ENCODE peak calls at places on chromosome 14, in ten cellular contexts. One of them, this sample, is unnamed. For H3K4me1, the result is how much of the 10 kb centered on the place peaks cover.

GRCh38 chr14:100432652-100433427 is 109.7 kb downstream of the SLC25A47 start:
- DNase-seq in keratinocyte: no peak
- DNase-seq in HCT116: no peak
- DNase-seq in BE2C: no peak
- DNase-seq in sigmoid colon: no peak
- DNase-seq in lower lobe of right lung: no peak
- DNase-seq in endothelial cell of umbilical vein: no peak
- DNase-seq in cardiac muscle cell: no peak
- DNase-seq in mucosa of descending colon: no peak
- DNase-seq in transverse colon: no peak
- DNase-seq in this sample: no peak

GRCh38 chr14:105023144-105023543 is 2.3 kb upstream of the CDCA4 start:
- DNase-seq in keratinocyte: no peak
- DNase-seq in HCT116: no peak
- DNase-seq in BE2C: no peak
- DNase-seq in sigmoid colon: no peak
- DNase-seq in lower lobe of right lung: no peak
- DNase-seq in endothelial cell of umbilical vein: peak
- DNase-seq in cardiac muscle cell: no peak
- DNase-seq in mucosa of descending colon: no peak
- DNase-seq in transverse colon: no peak
- DNase-seq in this sample: no peak

GRCh38 chr14:102078840-102079699 is 7.8 kb downstream of the HSP90AA1 start:
- DNase-seq in keratinocyte: no peak
- DNase-seq in HCT116: no peak
- DNase-seq in BE2C: no peak
- DNase-seq in sigmoid colon: no peak
- DNase-seq in lower lobe of right lung: no peak
- DNase-seq in endothelial cell of umbilical vein: no peak
- DNase-seq in cardiac muscle cell: no peak
- DNase-seq in mucosa of descending colon: peak
- DNase-seq in transverse colon: no peak
- DNase-seq in this sample: no peak

GRCh38 chr14:105292810-105293711 is 7.7 kb downstream of the BRF1 start:
- DNase-seq in keratinocyte: no peak
- DNase-seq in HCT116: no peak
- DNase-seq in BE2C: peak
- DNase-seq in sigmoid colon: no peak
- DNase-seq in lower lobe of right lung: no peak
- DNase-seq in endothelial cell of umbilical vein: peak
- DNase-seq in cardiac muscle cell: no peak
- DNase-seq in mucosa of descending colon: no peak
- DNase-seq in transverse colon: no peak
- DNase-seq in this sample: no peak

GRCh38 chr14:105458010-105458409 is 16.6 kb upstream of the CRIP2 start:
- DNase-seq in keratinocyte: no peak
- DNase-seq in HCT116: no peak
- DNase-seq in BE2C: no peak
- DNase-seq in sigmoid colon: no peak
- DNase-seq in lower lobe of right lung: no peak
- DNase-seq in endothelial cell of umbilical vein: no peak
- DNase-seq in cardiac muscle cell: no peak
- DNase-seq in mucosa of descending colon: no peak
- DNase-seq in transverse colon: no peak
- DNase-seq in this sample: no peak

GRCh38 chr14:74567646-74568379 is 44.2 kb downstream of the LTBP2 start:
- DNase-seq in keratinocyte: no peak
- DNase-seq in HCT116: no peak
- DNase-seq in BE2C: no peak
- DNase-seq in sigmoid colon: no peak
- DNase-seq in lower lobe of right lung: no peak
- DNase-seq in endothelial cell of umbilical vein: no peak
- DNase-seq in cardiac muscle cell: no peak
- DNase-seq in mucosa of descending colon: no peak
- DNase-seq in transverse colon: no peak
- DNase-seq in this sample: no peak

GRCh38 chr14:99972748-99973466 is 92.3 kb upstream of the EVL start:
- DNase-seq in keratinocyte: no peak
- DNase-seq in HCT116: no peak
- DNase-seq in BE2C: no peak
- DNase-seq in sigmoid colon: no peak
- DNase-seq in lower lobe of right lung: no peak
- DNase-seq in endothelial cell of umbilical vein: peak
- DNase-seq in cardiac muscle cell: peak
- DNase-seq in mucosa of descending colon: no peak
- DNase-seq in transverse colon: no peak
- DNase-seq in this sample: peak

GRCh38 chr14:91835920-91836843 is 31.2 kb downstream of the TC2N start:
- DNase-seq in keratinocyte: peak
- DNase-seq in HCT116: peak
- DNase-seq in BE2C: peak
- DNase-seq in sigmoid colon: peak
- DNase-seq in lower lobe of right lung: peak
- DNase-seq in endothelial cell of umbilical vein: no peak
- DNase-seq in cardiac muscle cell: peak
- DNase-seq in mucosa of descending colon: peak
- DNase-seq in transverse colon: peak
- DNase-seq in this sample: no peak

DNA sequence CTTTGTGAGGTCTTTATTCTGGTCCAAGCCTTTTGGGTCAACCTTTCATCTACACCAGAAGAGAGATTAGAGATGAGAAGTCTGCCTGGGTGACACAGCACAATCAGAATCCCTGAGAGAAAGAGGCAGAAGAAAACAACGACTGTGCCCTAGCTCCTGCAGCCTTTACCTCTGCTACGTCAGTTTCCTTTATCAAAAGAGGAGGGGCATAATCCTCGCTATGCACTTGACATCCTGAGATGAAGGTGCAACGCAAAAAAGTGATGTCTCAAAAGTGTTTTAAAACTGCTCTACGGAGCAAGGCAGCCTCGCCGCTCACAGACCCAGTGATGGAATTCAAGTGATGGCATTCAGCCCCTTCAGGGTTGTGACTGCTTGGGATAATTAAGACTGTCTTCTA is 21.7 kb downstream of the ZDHHC22 start:
- DNase-seq in keratinocyte: no peak
- DNase-seq in HCT116: no peak
- DNase-seq in BE2C: no peak
- DNase-seq in sigmoid colon: no peak
- DNase-seq in lower lobe of right lung: no peak
- DNase-seq in endothelial cell of umbilical vein: no peak
- DNase-seq in cardiac muscle cell: no peak
- DNase-seq in mucosa of descending colon: no peak
- DNase-seq in transverse colon: no peak
- DNase-seq in this sample: no peak
- H3K4me1 ChIP-seq in keratinocyte: under half
- H3K4me1 ChIP-seq in HCT116: under half
- H3K4me1 ChIP-seq in BE2C: under half
- H3K4me1 ChIP-seq in sigmoid colon: under half
- H3K4me1 ChIP-seq in lower lobe of right lung: under half
- H3K4me1 ChIP-seq in endothelial cell of umbilical vein: under half
- H3K4me1 ChIP-seq in cardiac muscle cell: under half
- H3K4me1 ChIP-seq in mucosa of descending colon: under half
- H3K4me1 ChIP-seq in transverse colon: under half
- H3K4me1 ChIP-seq in this sample: under half

GRCh38 chr14:20583908-20584307 is 3.9 kb downstream of the RNASE11 start:
- DNase-seq in keratinocyte: no peak
- DNase-seq in HCT116: no peak
- DNase-seq in BE2C: no peak
- DNase-seq in sigmoid colon: no peak
- DNase-seq in lower lobe of right lung: no peak
- DNase-seq in endothelial cell of umbilical vein: no peak
- DNase-seq in cardiac muscle cell: no peak
- DNase-seq in mucosa of descending colon: no peak
- DNase-seq in transverse colon: no peak
- DNase-seq in this sample: no peak

GRCh38 chr14:20580242-20580641 is 7.6 kb downstream of the RNASE11 start:
- DNase-seq in keratinocyte: no peak
- DNase-seq in HCT116: no peak
- DNase-seq in BE2C: no peak
- DNase-seq in sigmoid colon: no peak
- DNase-seq in lower lobe of right lung: no peak
- DNase-seq in endothelial cell of umbilical vein: no peak
- DNase-seq in cardiac muscle cell: no peak
- DNase-seq in mucosa of descending colon: no peak
- DNase-seq in transverse colon: no peak
- DNase-seq in this sample: no peak

GRCh38 chr14:20578784-20579502 is 8.9 kb downstream of the RNASE11 start:
- DNase-seq in keratinocyte: no peak
- DNase-seq in HCT116: no peak
- DNase-seq in BE2C: no peak
- DNase-seq in sigmoid colon: no peak
- DNase-seq in lower lobe of right lung: no peak
- DNase-seq in endothelial cell of umbilical vein: no peak
- DNase-seq in cardiac muscle cell: no peak
- DNase-seq in mucosa of descending colon: no peak
- DNase-seq in transverse colon: no peak
- DNase-seq in this sample: no peak

GRCh38 chr14:20583142-20583541 is 4.7 kb downstream of the RNASE11 start:
- DNase-seq in keratinocyte: no peak
- DNase-seq in HCT116: no peak
- DNase-seq in BE2C: no peak
- DNase-seq in sigmoid colon: no peak
- DNase-seq in lower lobe of right lung: no peak
- DNase-seq in endothelial cell of umbilical vein: no peak
- DNase-seq in cardiac muscle cell: no peak
- DNase-seq in mucosa of descending colon: no peak
- DNase-seq in transverse colon: no peak
- DNase-seq in this sample: no peak

GRCh38 chr14:20578325-20578724 is 9.5 kb downstream of the RNASE11 start:
- DNase-seq in keratinocyte: no peak
- DNase-seq in HCT116: no peak
- DNase-seq in BE2C: no peak
- DNase-seq in sigmoid colon: no peak
- DNase-seq in lower lobe of right lung: no peak
- DNase-seq in endothelial cell of umbilical vein: no peak
- DNase-seq in cardiac muscle cell: no peak
- DNase-seq in mucosa of descending colon: no peak
- DNase-seq in transverse colon: no peak
- DNase-seq in this sample: no peak
- TF ChIP-seq CTCF in keratinocyte: no peak
- TF ChIP-seq CTCF in HCT116: no peak
- TF ChIP-seq CTCF in BE2C: no peak
- TF ChIP-seq CTCF in sigmoid colon: no peak
- TF ChIP-seq CTCF in lower lobe of right lung: no peak
- TF ChIP-seq CTCF in endothelial cell of umbilical vein: no peak
- TF ChIP-seq CTCF in cardiac muscle cell: no peak
- TF ChIP-seq CTCF in mucosa of descending colon: no peak
- TF ChIP-seq CTCF in transverse colon: no peak
- TF ChIP-seq CTCF in this sample: no peak

DNA sequence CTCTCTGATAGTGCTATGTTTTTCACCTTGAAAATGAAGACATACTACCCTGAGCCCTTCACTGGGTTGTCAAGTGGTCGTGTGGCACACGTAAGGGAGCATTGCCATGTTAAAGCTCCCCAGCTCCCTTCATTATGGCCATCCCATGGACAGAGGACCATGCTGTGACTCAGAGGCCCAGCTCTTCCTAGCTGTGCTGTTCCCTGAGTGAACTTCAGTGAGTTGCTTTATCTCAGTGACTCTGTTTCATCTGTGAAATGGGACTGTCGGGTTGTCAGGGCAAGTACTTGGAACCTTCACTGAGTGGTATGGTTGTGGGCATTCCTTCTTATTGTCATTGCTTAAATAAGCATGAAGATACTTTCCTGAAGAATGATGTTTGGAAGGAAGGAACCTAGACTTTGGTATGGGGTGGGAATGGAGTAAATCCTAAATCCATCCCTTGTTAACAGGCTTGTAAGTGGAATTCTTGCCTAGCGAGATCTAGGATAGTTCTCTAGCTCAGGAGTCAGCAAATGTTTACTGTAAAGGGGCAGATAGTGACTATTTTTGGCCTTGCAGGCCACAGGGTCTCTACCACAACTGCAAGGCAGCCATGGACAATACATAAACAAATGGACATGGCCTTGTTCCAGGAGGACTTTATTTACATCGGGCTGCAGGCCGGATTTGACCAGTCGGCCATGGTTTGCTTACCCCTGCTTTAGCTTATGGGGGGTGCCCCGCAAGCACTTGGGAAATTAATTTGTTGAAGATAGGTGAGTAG is 283.5 kb downstream of the ZFP36L1 start:
- DNase-seq in keratinocyte: no peak
- DNase-seq in HCT116: no peak
- DNase-seq in BE2C: no peak
- DNase-seq in sigmoid colon: no peak
- DNase-seq in lower lobe of right lung: no peak
- DNase-seq in endothelial cell of umbilical vein: no peak
- DNase-seq in cardiac muscle cell: no peak
- DNase-seq in mucosa of descending colon: no peak
- DNase-seq in transverse colon: no peak
- DNase-seq in this sample: no peak
- H3K4me1 ChIP-seq in keratinocyte: half or more
- H3K4me1 ChIP-seq in HCT116: under half
- H3K4me1 ChIP-seq in BE2C: under half
- H3K4me1 ChIP-seq in sigmoid colon: half or more
- H3K4me1 ChIP-seq in lower lobe of right lung: half or more
- H3K4me1 ChIP-seq in endothelial cell of umbilical vein: under half
- H3K4me1 ChIP-seq in cardiac muscle cell: under half
- H3K4me1 ChIP-seq in mucosa of descending colon: under half
- H3K4me1 ChIP-seq in transverse colon: half or more
- H3K4me1 ChIP-seq in this sample: under half

GRCh38 chr14:32472081-32472480 is 143.0 kb downstream of the AKAP6 start:
- DNase-seq in keratinocyte: no peak
- DNase-seq in HCT116: no peak
- DNase-seq in BE2C: no peak
- DNase-seq in sigmoid colon: no peak
- DNase-seq in lower lobe of right lung: no peak
- DNase-seq in endothelial cell of umbilical vein: no peak
- DNase-seq in cardiac muscle cell: no peak
- DNase-seq in mucosa of descending colon: peak
- DNase-seq in transverse colon: no peak
- DNase-seq in this sample: no peak

GRCh38 chr14:32468955-32469354 is 139.9 kb downstream of the AKAP6 start:
- DNase-seq in keratinocyte: no peak
- DNase-seq in HCT116: no peak
- DNase-seq in BE2C: no peak
- DNase-seq in sigmoid colon: no peak
- DNase-seq in lower lobe of right lung: no peak
- DNase-seq in endothelial cell of umbilical vein: peak
- DNase-seq in cardiac muscle cell: peak
- DNase-seq in mucosa of descending colon: no peak
- DNase-seq in transverse colon: no peak
- DNase-seq in this sample: peak

GRCh38 chr14:32471183-32471582 is 142.1 kb downstream of the AKAP6 start:
- DNase-seq in keratinocyte: no peak
- DNase-seq in HCT116: no peak
- DNase-seq in BE2C: no peak
- DNase-seq in sigmoid colon: no peak
- DNase-seq in lower lobe of right lung: no peak
- DNase-seq in endothelial cell of umbilical vein: no peak
- DNase-seq in cardiac muscle cell: no peak
- DNase-seq in mucosa of descending colon: no peak
- DNase-seq in transverse colon: no peak
- DNase-seq in this sample: no peak

GRCh38 chr14:32470161-32470705 is 141.1 kb downstream of the AKAP6 start:
- DNase-seq in keratinocyte: no peak
- DNase-seq in HCT116: no peak
- DNase-seq in BE2C: no peak
- DNase-seq in sigmoid colon: no peak
- DNase-seq in lower lobe of right lung: no peak
- DNase-seq in endothelial cell of umbilical vein: no peak
- DNase-seq in cardiac muscle cell: no peak
- DNase-seq in mucosa of descending colon: no peak
- DNase-seq in transverse colon: no peak
- DNase-seq in this sample: no peak

DNA sequence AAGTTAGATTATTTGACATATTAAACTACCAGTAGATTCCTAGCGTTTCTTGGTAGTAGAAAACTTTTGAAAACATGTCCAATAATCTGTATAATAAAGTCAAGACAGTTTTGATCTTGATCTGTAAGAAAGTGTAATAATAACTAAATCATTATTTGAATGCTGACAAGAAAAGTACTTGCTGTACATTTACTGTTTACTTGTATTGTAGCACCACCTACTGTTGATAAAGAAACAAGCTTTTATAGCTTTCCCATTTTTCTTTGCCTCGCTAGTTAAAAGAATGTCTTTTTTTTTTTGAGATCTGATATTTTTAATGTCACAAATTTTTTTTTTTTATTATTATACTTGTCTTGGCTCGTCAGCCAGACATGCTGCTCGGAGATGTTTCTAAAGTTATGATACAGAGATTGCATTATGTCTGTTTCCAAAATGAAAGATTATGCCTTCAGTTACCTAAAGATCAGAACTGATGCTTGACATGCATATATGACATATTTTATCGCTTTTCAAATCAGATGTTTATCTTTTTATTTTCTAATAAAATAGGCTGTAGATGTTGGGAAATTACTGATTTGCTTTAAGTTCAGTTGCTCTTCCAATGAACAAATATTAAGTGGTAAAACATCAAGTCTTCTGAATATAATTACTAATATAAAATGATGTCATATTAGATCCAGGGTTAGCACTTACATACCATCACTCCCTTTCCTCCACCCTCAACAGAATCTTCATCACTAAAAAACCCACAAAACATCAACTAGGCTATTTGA is 140.5 kb downstream of the AKAP6 start:
- DNase-seq in keratinocyte: no peak
- DNase-seq in HCT116: peak
- DNase-seq in BE2C: no peak
- DNase-seq in sigmoid colon: no peak
- DNase-seq in lower lobe of right lung: no peak
- DNase-seq in endothelial cell of umbilical vein: peak
- DNase-seq in cardiac muscle cell: peak
- DNase-seq in mucosa of descending colon: no peak
- DNase-seq in transverse colon: no peak
- DNase-seq in this sample: peak
- TF ChIP-seq CTCF in keratinocyte: no peak
- TF ChIP-seq CTCF in HCT116: peak
- TF ChIP-seq CTCF in BE2C: peak
- TF ChIP-seq CTCF in sigmoid colon: no peak
- TF ChIP-seq CTCF in lower lobe of right lung: peak
- TF ChIP-seq CTCF in endothelial cell of umbilical vein: peak
- TF ChIP-seq CTCF in cardiac muscle cell: peak
- TF ChIP-seq CTCF in mucosa of descending colon: no peak
- TF ChIP-seq CTCF in transverse colon: peak
- TF ChIP-seq CTCF in this sample: peak